ENCODE peak calls at places on chromosomes 5 and 9, in five cellular contexts. A, V, M, X and G are unnamed samples.
A peak's percentile ranks its signal among the peaks of the same experiment; 100 is the strongest.

GRCh38 chr5:141734501-141735231 is 52.6 kb upstream of the ARAP3 start:
- DNase-seq in A (peak; percentile 87), V (peak; percentile 79), M (peak; percentile 72), X (peak; percentile 84), G (peak; percentile 65)

GRCh38 chr5:80141147-80141671 is 106.1 kb downstream of the THBS4 start:
- DNase-seq in A (peak; percentile 71), V (peak; percentile 89), M (peak; percentile 63), X (peak; percentile 28), G (peak; percentile 75)

GRCh38 chr5:9358961-9359686 is 186.8 kb downstream of the SEMA5A start:
- DNase-seq in A (no peak), V (no peak), M (no peak), X (peak; percentile 86), G (peak; percentile 59)

GRCh38 chr9:133163559-133164208 is at the start of gene GBGT1:
- DNase-seq in A (peak; percentile 90), V (peak; percentile 84), M (no peak), X (peak; percentile 17), G (peak; percentile 72)

GRCh38 chr9:764105-764524 is 77.4 kb upstream of the DMRT1 start:
- DNase-seq in A (peak; percentile 64), V (peak; percentile 90), M (peak; percentile 42), X (peak; percentile 94), G (peak; percentile 84)

GRCh38 chr5:132962429-132962928 is 955 bp downstream of the AFF4 start:
- DNase-seq in A (no peak), V (no peak), M (peak; percentile 56), X (peak; percentile 67), G (peak; percentile 85)

GRCh38 chr9:131051592-131052517 is 42.9 kb downstream of the LAMC3 start:
- DNase-seq in A (no peak), V (no peak), M (no peak), X (no peak), G (no peak)

GRCh38 chr5:96952946-96953730 is 17.3 kb downstream of the LNPEP start:
- DNase-seq in A (no peak), V (no peak), M (no peak), X (peak; percentile 86), G (no peak)

GRCh38 chr9:96340707-96341106 is 38.7 kb upstream of the HSD17B3 start:
- DNase-seq in A (no peak), V (no peak), M (no peak), X (no peak), G (no peak)

GRCh38 chr5:175464414-175465233 is 13.7 kb upstream of the SFXN1 start:
- DNase-seq in A (peak; percentile 87), V (peak; percentile 75), M (no peak), X (peak; percentile 78), G (peak; percentile 52)

GRCh38 chr9:110579763-110580255 is 268 bp upstream of the SVEP1 start:
- DNase-seq in A (no peak), V (peak; percentile 40), M (peak; percentile 45), X (peak; percentile 23), G (peak; percentile 83)

GRCh38 chr5:33788922-33789321 is 102.9 kb downstream of the ADAMTS12 start:
- DNase-seq in A (no peak), V (no peak), M (no peak), X (peak; percentile 57), G (peak; percentile 100)

GRCh38 chr5:161399996-161400562 is 146.4 kb downstream of the GABRB2 start:
- DNase-seq in A (no peak), V (no peak), M (no peak), X (no peak), G (no peak)

GRCh38 chr5:137836997-137837396 is 30.7 kb upstream of the MYOT start:
- DNase-seq in A (no peak), V (no peak), M (no peak), X (no peak), G (no peak)

GRCh38 chr9:126521551-126521950 is 92.2 kb upstream of the LMX1B start:
- DNase-seq in A (no peak), V (no peak), M (no peak), X (no peak), G (no peak)

GRCh38 chr5:55327281-55327680 is 19.5 kb downstream of the MTREX start:
- DNase-seq in A (no peak), V (no peak), M (no peak), X (no peak), G (no peak)

GRCh38 chr9:95876595-95876994 is 1.1 kb downstream of the ERCC6L2 start:
- DNase-seq in A (no peak), V (no peak), M (no peak), X (peak; percentile 1), G (peak; percentile 67)

GRCh38 chr5:153551537-153552079 is 61.1 kb downstream of the GRIA1 start:
- DNase-seq in A (no peak), V (peak; percentile 31), M (no peak), X (no peak), G (peak; percentile 91)

GRCh38 chr5:171676286-171676944 is 109.2 kb upstream of the SMIM23 start:
- DNase-seq in A (peak; percentile 17), V (no peak), M (no peak), X (peak; percentile 30), G (no peak)

GRCh38 chr5:160421625-160422258 is at the start of gene PTTG1:
- DNase-seq in A (peak; percentile 96), V (peak; percentile 97), M (peak; percentile 96), X (peak; percentile 98), G (peak; percentile 98)

GRCh38 chr9:4207881-4208615 is 91.8 kb downstream of the GLIS3 start:
- DNase-seq in A (no peak), V (no peak), M (no peak), X (no peak), G (peak; percentile 59)

GRCh38 chr9:118183571-118183970 is 479.4 kb downstream of the TLR4 start:
- DNase-seq in A (no peak), V (no peak), M (no peak), X (no peak), G (no peak)

GRCh38 chr9:127341152-127341551 is 55.8 kb upstream of the SLC2A8 start:
- DNase-seq in A (no peak), V (no peak), M (no peak), X (no peak), G (no peak)

GRCh38 chr5:178234753-178235599 is 2.4 kb upstream of the PHYKPL start:
- DNase-seq in A (peak; percentile 97), V (peak; percentile 85), M (peak; percentile 80), X (peak; percentile 72), G (peak; percentile 60)

GRCh38 chr9:93198117-93198838 is 14.3 kb downstream of the WNK2 start:
- DNase-seq in A (no peak), V (no peak), M (no peak), X (peak; percentile 35), G (no peak)

GRCh38 chr5:16931334-16932110 is 4.6 kb downstream of the MYO10 start:
- DNase-seq in A (no peak), V (no peak), M (no peak), X (no peak), G (no peak)

GRCh38 chr5:61784337-61784736 is 452.3 kb downstream of the ZSWIM6 start:
- DNase-seq in A (no peak), V (no peak), M (no peak), X (no peak), G (no peak)
- H2BK12ac ChIP-seq in A (no peak overlapping the region), V (no peak overlapping the region), M (no peak overlapping the region), X (no peak overlapping the region), G (no peak overlapping the region)

DNA sequence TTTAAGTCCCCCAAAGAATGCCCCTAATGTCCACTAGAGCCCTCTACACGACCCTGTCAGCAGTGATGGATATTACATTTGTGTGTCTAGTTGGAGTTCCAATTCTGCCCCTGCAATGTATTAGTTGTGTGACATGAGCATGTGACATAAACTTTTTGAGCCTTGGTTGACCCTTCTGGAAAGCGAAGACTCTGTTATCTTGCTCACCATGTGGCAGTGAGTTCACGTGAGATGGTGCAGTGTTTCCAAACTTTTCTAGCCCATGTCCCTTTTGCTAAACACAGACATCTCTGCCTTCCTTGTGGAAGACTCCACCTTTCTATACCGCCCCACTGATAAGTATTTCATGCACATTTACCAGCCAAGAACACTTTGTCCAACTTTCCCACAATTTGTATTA is 87.0 kb upstream of the BOD1 start:
- DNase-seq in A (no peak), V (no peak), M (no peak), X (no peak), G (no peak)
- H2BK12ac ChIP-seq in A (no peak overlapping the region), V (no peak overlapping the region), M (no peak overlapping the region), X (no peak overlapping the region), G (no peak overlapping the region)

GRCh38 chr9:88043647-88044046 is 69.3 kb upstream of the CDK20 start:
- DNase-seq in A (no peak), V (peak; percentile 43), M (no peak), X (no peak), G (no peak)
- H2BK12ac ChIP-seq in A (peak overlapping the region; percentile 1), V (no peak overlapping the region), M (no peak overlapping the region), X (no peak overlapping the region), G (no peak overlapping the region)

DNA sequence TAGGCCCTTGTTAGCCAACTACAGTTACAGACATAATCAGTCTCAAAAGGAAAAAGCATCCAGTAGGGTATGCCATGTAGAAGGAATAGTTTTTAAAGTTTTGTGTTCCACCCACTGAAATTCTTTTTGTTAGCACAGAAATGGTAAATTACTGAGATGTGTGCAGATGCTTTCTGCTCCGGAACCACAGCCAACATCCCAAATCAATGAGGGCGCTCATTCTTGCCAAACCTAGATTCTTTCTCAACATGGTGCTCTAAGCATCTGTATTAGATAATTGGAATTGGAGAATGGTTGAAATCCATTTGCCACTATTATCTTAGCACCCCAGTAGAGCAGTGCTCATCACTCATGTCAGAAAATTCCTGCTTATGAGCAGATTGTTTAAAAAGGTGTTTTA is 127.8 kb downstream of the SEC61B start:
- DNase-seq in A (no peak), V (no peak), M (no peak), X (no peak), G (no peak)
- H2BK12ac ChIP-seq in A (no peak overlapping the region), V (no peak overlapping the region), M (no peak overlapping the region), X (no peak overlapping the region), G (no peak overlapping the region)

DNA sequence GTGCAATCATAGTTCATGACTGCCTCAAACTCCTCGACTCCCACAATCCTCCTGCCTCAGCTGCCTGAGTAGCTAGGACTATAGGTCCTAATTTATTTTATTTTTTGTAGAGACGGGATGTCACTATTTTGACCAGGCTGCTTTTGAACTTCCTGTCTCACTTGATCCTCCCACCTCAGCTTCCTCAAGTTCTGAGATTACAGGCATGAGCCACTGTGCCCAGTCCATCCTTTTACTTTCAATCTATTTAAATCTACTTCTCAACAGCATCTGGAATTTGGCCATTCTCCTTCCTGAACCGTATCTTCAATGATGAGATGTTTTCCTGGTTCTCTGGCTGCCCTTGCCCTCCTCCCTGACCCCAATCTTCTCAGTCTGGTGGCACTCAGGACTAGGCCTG is 12.2 kb upstream of the GRIN1 start:
- DNase-seq in A (no peak), V (no peak), M (no peak), X (no peak), G (no peak)
- H2BK12ac ChIP-seq in A (no peak overlapping the region), V (no peak overlapping the region), M (no peak overlapping the region), X (no peak overlapping the region), G (no peak overlapping the region)

GRCh38 chr9:17402309-17402708 is 176.6 kb upstream of the SH3GL2 start:
- DNase-seq in A (no peak), V (no peak), M (peak; percentile 15), X (peak; percentile 14), G (peak; percentile 45)

GRCh38 chr9:17398351-17398750 is 180.5 kb upstream of the SH3GL2 start:
- DNase-seq in A (no peak), V (no peak), M (no peak), X (peak; percentile 32), G (peak; percentile 6)

GRCh38 chr9:17403539-17403938 is 175.3 kb upstream of the SH3GL2 start:
- DNase-seq in A (no peak), V (no peak), M (no peak), X (no peak), G (no peak)

GRCh38 chr9:17401858-17402257 is 177.0 kb upstream of the SH3GL2 start:
- DNase-seq in A (no peak), V (no peak), M (no peak), X (peak; percentile 70), G (no peak)
- H2BK12ac ChIP-seq in A (no peak overlapping the region), V (no peak overlapping the region), M (no peak overlapping the region), X (no peak overlapping the region), G (no peak overlapping the region)